ENCODE peak calls at places on chromosomes 1 and 21, in seven cellular contexts. U is GM23338, C is MM.1S, J is SK-N-SH, B is PC-3, V is OCI-LY7, I is HCT116. L is an unnamed sample.

GRCh38 chr1:55400560-55400959 is 185.4 kb upstream of the USP24 start:
- DNase-seq in U (no peak), C (no peak), J (peak; percentile 34), B (no peak), V (no peak), I (no peak), L (peak; percentile 33)

GRCh38 chr21:26169611-26170470 is 729 bp downstream of the APP start:
- DNase-seq in U (peak; percentile 64), C (peak; percentile 68), J (peak; percentile 83), B (peak; percentile 62), V (no peak), I (peak; percentile 16), L (peak; percentile 69)

GRCh38 chr1:243596441-243597183 is 253.4 kb downstream of the AKT3 start:
- DNase-seq in U (no peak), C (peak; percentile 88), J (no peak), B (peak; percentile 94), V (no peak), I (no peak), L (no peak)

GRCh38 chr1:29121951-29122661 is 1.6 kb downstream of the TMEM200B start:
- DNase-seq in U (peak; percentile 74), C (no peak), J (peak; percentile 79), B (peak; percentile 19), V (no peak), I (no peak), L (peak; percentile 66)

GRCh38 chr1:164772635-164773034 is 213.7 kb downstream of the PBX1 start:
- DNase-seq in U (no peak), C (peak; percentile 59), J (no peak), B (peak; percentile 97), V (no peak), I (peak; percentile 75), L (peak; percentile 79)

GRCh38 chr1:53449026-53449425 is 10.2 kb upstream of the DMRTB1 start:
- DNase-seq in U (no peak), C (no peak), J (no peak), B (peak; percentile 50), V (no peak), I (no peak), L (no peak)

GRCh38 chr1:214425723-214426419 is 125.5 kb downstream of the PTPN14 start:
- DNase-seq in U (no peak), C (no peak), J (no peak), B (no peak), V (no peak), I (no peak), L (no peak)

GRCh38 chr1:117970251-117970650 is 40.7 kb downstream of the WDR3 start:
- DNase-seq in U (peak; percentile 3), C (no peak), J (no peak), B (no peak), V (no peak), I (no peak), L (no peak)

GRCh38 chr1:58402444-58402843 is 144.1 kb downstream of the OMA1 start:
- DNase-seq in U (no peak), C (no peak), J (no peak), B (no peak), V (no peak), I (no peak), L (no peak)

GRCh38 chr1:180911640-180912161 is 996 bp upstream of the KIAA1614 start:
- DNase-seq in U (peak; percentile 60), C (no peak), J (peak; percentile 28), B (no peak), V (no peak), I (no peak), L (peak; percentile 32)

GRCh38 chr1:201499795-201500669 is 6.9 kb downstream of the CSRP1 start:
- DNase-seq in U (no peak), C (no peak), J (no peak), B (no peak), V (no peak), I (no peak), L (no peak)

GRCh38 chr1:66330711-66331110 is 203.2 kb upstream of the SGIP1 start:
- DNase-seq in U (no peak), C (peak; percentile 49), J (no peak), B (peak; percentile 26), V (peak; percentile 62), I (no peak), L (no peak)

GRCh38 chr1:3695326-3696217 is 43.3 kb downstream of the TP73 start:
- DNase-seq in U (peak; percentile 91), C (no peak), J (peak; percentile 96), B (peak; percentile 71), V (peak; percentile 30), I (no peak), L (peak; percentile 78)

GRCh38 chr1:94875794-94876193 is 51.1 kb downstream of the CNN3 start:
- DNase-seq in U (no peak), C (no peak), J (no peak), B (no peak), V (no peak), I (no peak), L (no peak)

GRCh38 chr1:94716966-94717365 is 103.2 kb upstream of the SLC44A3 start:
- DNase-seq in U (no peak), C (no peak), J (no peak), B (no peak), V (no peak), I (no peak), L (no peak)

GRCh38 chr1:161198206-161198876 is 513 bp downstream of the ADAMTS4 start:
- DNase-seq in U (peak; percentile 87), C (no peak), J (peak; percentile 71), B (peak; percentile 44), V (no peak), I (no peak), L (peak; percentile 68)

GRCh38 chr1:209809601-209810000 is 3.7 kb upstream of the IRF6 start:
- DNase-seq in U (no peak), C (no peak), J (no peak), B (peak; percentile 79), V (no peak), I (no peak), L (no peak)

GRCh38 chr21:41754481-41754891 is 12.4 kb downstream of the RIPK4 start:
- DNase-seq in U (peak; percentile 47), C (no peak), J (no peak), B (no peak), V (no peak), I (no peak), L (no peak)

GRCh38 chr1:17274186-17275170 is 25.6 kb downstream of the PADI3 start:
- DNase-seq in U (peak; percentile 75), C (no peak), J (peak; percentile 76), B (peak; percentile 65), V (peak; percentile 32), I (peak; percentile 42), L (peak; percentile 35)

GRCh38 chr1:156760092-156760795 is 7.1 kb upstream of the PRCC start:
- DNase-seq in U (no peak), C (no peak), J (no peak), B (no peak), V (no peak), I (no peak), L (no peak)

DNA sequence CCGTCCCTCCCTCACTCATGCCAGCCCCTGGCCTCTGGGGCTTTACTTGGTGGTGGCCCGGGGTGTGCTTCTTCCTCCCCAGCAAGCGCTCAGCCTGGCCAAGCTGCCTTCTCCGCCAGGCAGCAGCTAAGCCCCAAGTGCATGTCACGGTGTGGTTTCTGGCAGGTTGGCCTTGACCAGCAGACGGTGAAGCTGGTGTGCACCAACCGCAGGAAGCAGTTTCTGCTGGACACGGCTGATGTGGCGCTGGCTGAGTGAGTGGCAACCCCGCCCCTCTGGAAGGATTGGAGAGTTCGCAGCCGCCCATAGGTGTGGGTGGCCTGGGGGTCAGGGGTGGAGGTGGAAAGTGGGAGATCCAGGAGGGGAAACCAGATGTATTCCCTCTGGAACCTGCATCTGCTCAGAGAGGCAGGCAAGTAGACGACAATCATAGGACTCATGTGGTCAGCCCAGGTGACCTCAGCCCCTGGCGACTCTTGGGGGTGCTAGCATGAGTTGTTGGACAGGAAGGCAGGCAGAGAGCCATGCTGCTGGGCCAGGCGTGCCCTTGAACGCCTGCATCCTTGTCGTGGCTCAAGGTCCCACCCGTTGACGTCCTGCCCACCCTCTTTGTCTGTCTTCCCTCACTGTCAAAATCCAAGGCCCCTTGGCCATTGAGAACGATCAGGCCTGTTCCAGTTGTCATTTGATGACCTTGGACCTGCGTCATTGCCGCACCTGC is 7.0 kb upstream of the SLC25A34 start:
- DNase-seq in U (no peak), C (no peak), J (no peak), B (no peak), V (no peak), I (no peak), L (no peak)
- TF ChIP-seq EZH2phosphoT487 in U (no peak), C (no peak), J (no peak), B (no peak), V (no peak), I (no peak), L (no peak)

GRCh38 chr21:37220981-37221664 is 46.0 kb downstream of the VPS26C start:
- DNase-seq in U (peak; percentile 95), C (peak; percentile 95), J (peak; percentile 94), B (peak; percentile 90), V (peak; percentile 97), I (peak; percentile 42), L (peak; percentile 83)

GRCh38 chr21:37223804-37224345 is 43.3 kb downstream of the VPS26C start:
- DNase-seq in U (no peak), C (no peak), J (no peak), B (no peak), V (no peak), I (no peak), L (no peak)

GRCh38 chr21:37220433-37220980 is 46.6 kb downstream of the VPS26C start:
- DNase-seq in U (peak; percentile 66), C (peak; percentile 12), J (peak; percentile 82), B (no peak), V (no peak), I (no peak), L (no peak)

GRCh38 chr21:37214952-37215351 is 52.2 kb downstream of the VPS26C start:
- DNase-seq in U (no peak), C (no peak), J (no peak), B (no peak), V (no peak), I (no peak), L (no peak)

DNA sequence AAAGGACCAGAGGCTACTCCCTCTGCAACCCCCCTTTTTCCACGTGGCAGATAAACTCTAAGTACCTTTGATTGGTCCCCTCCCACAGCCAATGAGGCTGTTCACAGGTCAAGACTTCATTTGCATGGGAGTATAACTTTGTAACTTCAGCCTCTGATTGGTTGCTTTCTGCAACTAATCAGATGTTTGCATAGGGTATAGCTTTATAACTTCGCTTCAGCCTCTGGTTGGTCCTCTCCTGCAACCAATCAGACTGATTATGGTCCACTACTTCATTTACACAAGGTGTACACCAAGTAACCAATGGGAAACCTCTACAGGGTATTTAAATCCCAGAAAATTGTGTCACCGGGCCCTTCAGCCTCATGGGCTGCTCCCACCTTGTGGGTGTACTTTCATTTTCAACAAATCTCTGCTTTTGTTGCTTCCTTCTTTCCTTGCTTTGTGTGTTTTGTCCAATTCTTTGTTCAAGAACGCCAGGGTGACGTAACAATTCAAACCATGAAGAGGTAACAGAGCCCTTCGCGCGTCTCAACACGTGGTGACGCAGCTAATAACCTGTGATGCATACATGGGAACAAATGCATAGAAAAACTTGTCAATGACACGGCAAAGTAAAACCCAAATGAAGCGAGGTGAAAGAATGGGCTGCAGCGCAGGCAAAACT is 47.2 kb downstream of the VPS26C start:
- DNase-seq in U (no peak), C (no peak), J (no peak), B (no peak), V (no peak), I (no peak), L (no peak)
- H3K4me3 ChIP-seq in U (peak overlapping the region; percentile 65), C (peak overlapping the region; percentile 67), J (peak overlapping the region; percentile 88), B (peak overlapping the region; percentile 73), V (peak overlapping the region; percentile 68), I (no peak overlapping the region), L (no peak overlapping the region)

GRCh38 chr1:100441651-100442050 is 89.3 kb downstream of the CDC14A start:
- DNase-seq in U (no peak), C (peak; percentile 61), J (no peak), B (no peak), V (no peak), I (no peak), L (no peak)
- TF ChIP-seq EZH2phosphoT487 in U (no peak), C (no peak), J (no peak), B (no peak), V (no peak), I (no peak), L (no peak)

GRCh38 chr1:247518613-247518891 is 17.7 kb downstream of the OR2C3 start:
- DNase-seq in U (no peak), C (no peak), J (no peak), B (no peak), V (no peak), I (no peak), L (no peak)
- H3K4me3 ChIP-seq in U (no peak overlapping the region), C (no peak overlapping the region), J (no peak overlapping the region), B (no peak overlapping the region), V (no peak overlapping the region), I (no peak overlapping the region), L (no peak overlapping the region)

L was measured in hepatocyte.